ENCODE peak calls at places on chromosome 22, in eight cellular contexts. One of them, this sample, is unnamed. For H3K9me3, the result is how much of the 10 kb centered on the place peaks cover.

GRCh38 chr22:20239951-20240773 is 28.0 kb downstream of the RTN4R start:
- DNase-seq in heart right ventricle: peak
- DNase-seq in fibroblast of lung: no peak
- DNase-seq in cardiac muscle cell: peak
- DNase-seq in astrocyte: no peak
- DNase-seq in ascending aorta: no peak
- DNase-seq in left lung: no peak
- DNase-seq in neural progenitor cell: peak
- DNase-seq in this sample: peak

GRCh38 chr22:43277987-43278601 is 65.1 kb downstream of the SCUBE1 start:
- DNase-seq in neural progenitor cell: no peak
- DNase-seq in left lung: no peak
- DNase-seq in fibroblast of lung: no peak
- DNase-seq in ascending aorta: no peak
- DNase-seq in cardiac muscle cell: no peak
- DNase-seq in heart right ventricle: no peak
- DNase-seq in astrocyte: no peak
- DNase-seq in this sample: no peak

GRCh38 chr22:36125434-36125833 is 35.1 kb downstream of the APOL3 start:
- DNase-seq in fibroblast of lung: no peak
- DNase-seq in ascending aorta: no peak
- DNase-seq in heart right ventricle: no peak
- DNase-seq in neural progenitor cell: no peak
- DNase-seq in left lung: no peak
- DNase-seq in cardiac muscle cell: no peak
- DNase-seq in astrocyte: no peak
- DNase-seq in this sample: no peak

GRCh38 chr22:43449831-43450225 is 38.0 kb downstream of the MPPED1 start:
- DNase-seq in astrocyte: no peak
- DNase-seq in fibroblast of lung: no peak
- DNase-seq in ascending aorta: no peak
- DNase-seq in neural progenitor cell: no peak
- DNase-seq in heart right ventricle: no peak
- DNase-seq in left lung: no peak
- DNase-seq in cardiac muscle cell: no peak
- DNase-seq in this sample: no peak

GRCh38 chr22:37907036-37907954 is 1.2 kb downstream of the MICALL1 start:
- DNase-seq in cardiac muscle cell: peak
- DNase-seq in fibroblast of lung: no peak
- DNase-seq in ascending aorta: no peak
- DNase-seq in heart right ventricle: no peak
- DNase-seq in neural progenitor cell: no peak
- DNase-seq in left lung: no peak
- DNase-seq in astrocyte: no peak
- DNase-seq in this sample: no peak

GRCh38 chr22:23233746-23234408 is 53.6 kb downstream of the BCR start:
- DNase-seq in heart right ventricle: no peak
- DNase-seq in left lung: no peak
- DNase-seq in neural progenitor cell: no peak
- DNase-seq in astrocyte: peak
- DNase-seq in ascending aorta: no peak
- DNase-seq in cardiac muscle cell: peak
- DNase-seq in fibroblast of lung: peak
- DNase-seq in this sample: peak

GRCh38 chr22:23424031-23424430 is 156.1 kb downstream of the IGLL1 start:
- DNase-seq in ascending aorta: no peak
- DNase-seq in neural progenitor cell: no peak
- DNase-seq in heart right ventricle: no peak
- DNase-seq in left lung: no peak
- DNase-seq in fibroblast of lung: no peak
- DNase-seq in astrocyte: no peak
- DNase-seq in cardiac muscle cell: no peak
- DNase-seq in this sample: no peak

GRCh38 chr22:19463491-19464469 is 15.2 kb downstream of the UFD1 start:
- DNase-seq in neural progenitor cell: no peak
- DNase-seq in fibroblast of lung: peak
- DNase-seq in astrocyte: peak
- DNase-seq in cardiac muscle cell: no peak
- DNase-seq in heart right ventricle: peak
- DNase-seq in left lung: no peak
- DNase-seq in ascending aorta: no peak
- DNase-seq in this sample: no peak

GRCh38 chr22:23398701-23399366 is 181.3 kb downstream of the IGLL1 start:
- DNase-seq in neural progenitor cell: no peak
- DNase-seq in fibroblast of lung: no peak
- DNase-seq in ascending aorta: no peak
- DNase-seq in heart right ventricle: no peak
- DNase-seq in cardiac muscle cell: no peak
- DNase-seq in left lung: peak
- DNase-seq in astrocyte: no peak
- DNase-seq in this sample: no peak

GRCh38 chr22:19941365-19942070 is at the start of the genes COMT and TXNRD2:
- DNase-seq in neural progenitor cell: no peak
- DNase-seq in cardiac muscle cell: peak
- DNase-seq in ascending aorta: peak
- DNase-seq in fibroblast of lung: peak
- DNase-seq in left lung: peak
- DNase-seq in astrocyte: no peak
- DNase-seq in heart right ventricle: peak
- DNase-seq in this sample: peak

GRCh38 chr22:43669190-43669589 is 142.9 kb downstream of the EFCAB6 start:
- DNase-seq in ascending aorta: no peak
- DNase-seq in astrocyte: no peak
- DNase-seq in heart right ventricle: no peak
- DNase-seq in cardiac muscle cell: no peak
- DNase-seq in fibroblast of lung: no peak
- DNase-seq in left lung: no peak
- DNase-seq in neural progenitor cell: no peak
- DNase-seq in this sample: no peak

GRCh38 chr22:44151661-44152060 is 29.1 kb upstream of the PARVG start:
- DNase-seq in left lung: no peak
- DNase-seq in heart right ventricle: no peak
- DNase-seq in ascending aorta: no peak
- DNase-seq in astrocyte: peak
- DNase-seq in fibroblast of lung: peak
- DNase-seq in neural progenitor cell: no peak
- DNase-seq in cardiac muscle cell: peak
- DNase-seq in this sample: peak

GRCh38 chr22:25153961-25154685 is 45.5 kb upstream of the CRYBB3 start:
- DNase-seq in neural progenitor cell: peak
- DNase-seq in fibroblast of lung: peak
- DNase-seq in heart right ventricle: peak
- DNase-seq in ascending aorta: peak
- DNase-seq in left lung: peak
- DNase-seq in cardiac muscle cell: peak
- DNase-seq in astrocyte: peak
- DNase-seq in this sample: no peak

GRCh38 chr22:42268852-42269406 is 1.5 kb downstream of the TCF20 start:
- DNase-seq in neural progenitor cell: no peak
- DNase-seq in left lung: no peak
- DNase-seq in heart right ventricle: no peak
- DNase-seq in astrocyte: no peak
- DNase-seq in fibroblast of lung: no peak
- DNase-seq in ascending aorta: no peak
- DNase-seq in cardiac muscle cell: no peak
- DNase-seq in this sample: no peak

GRCh38 chr22:29031236-29031982 is 30.2 kb downstream of the C22orf31 start:
- DNase-seq in neural progenitor cell: peak
- DNase-seq in left lung: peak
- DNase-seq in astrocyte: peak
- DNase-seq in ascending aorta: peak
- DNase-seq in heart right ventricle: peak
- DNase-seq in cardiac muscle cell: peak
- DNase-seq in fibroblast of lung: peak
- DNase-seq in this sample: peak

GRCh38 chr22:49462291-49462690 is 365.4 kb downstream of the BRD1 start:
- DNase-seq in cardiac muscle cell: no peak
- DNase-seq in fibroblast of lung: no peak
- DNase-seq in astrocyte: no peak
- DNase-seq in left lung: no peak
- DNase-seq in ascending aorta: peak
- DNase-seq in neural progenitor cell: no peak
- DNase-seq in heart right ventricle: no peak
- DNase-seq in this sample: no peak
- H3K9me3 ChIP-seq in cardiac muscle cell: under half
- H3K9me3 ChIP-seq in fibroblast of lung: under half
- H3K9me3 ChIP-seq in astrocyte: under half
- H3K9me3 ChIP-seq in left lung: under half
- H3K9me3 ChIP-seq in ascending aorta: under half
- H3K9me3 ChIP-seq in neural progenitor cell: under half
- H3K9me3 ChIP-seq in heart right ventricle: under half
- H3K9me3 ChIP-seq in this sample: under half

GRCh38 chr22:33464698-33465097 is 406.5 kb upstream of the SYN3 start:
- DNase-seq in neural progenitor cell: no peak
- DNase-seq in heart right ventricle: no peak
- DNase-seq in ascending aorta: no peak
- DNase-seq in astrocyte: no peak
- DNase-seq in cardiac muscle cell: no peak
- DNase-seq in fibroblast of lung: no peak
- DNase-seq in left lung: no peak
- DNase-seq in this sample: no peak

GRCh38 chr22:33470456-33470855 is 412.3 kb upstream of the SYN3 start:
- DNase-seq in left lung: no peak
- DNase-seq in astrocyte: no peak
- DNase-seq in heart right ventricle: no peak
- DNase-seq in ascending aorta: no peak
- DNase-seq in fibroblast of lung: no peak
- DNase-seq in cardiac muscle cell: no peak
- DNase-seq in neural progenitor cell: no peak
- DNase-seq in this sample: no peak

GRCh38 chr22:33467067-33467466 is 408.9 kb upstream of the SYN3 start:
- DNase-seq in left lung: no peak
- DNase-seq in heart right ventricle: no peak
- DNase-seq in neural progenitor cell: no peak
- DNase-seq in fibroblast of lung: no peak
- DNase-seq in astrocyte: no peak
- DNase-seq in ascending aorta: no peak
- DNase-seq in cardiac muscle cell: no peak
- DNase-seq in this sample: no peak

GRCh38 chr22:33465554-33465953 is 407.4 kb upstream of the SYN3 start:
- DNase-seq in left lung: no peak
- DNase-seq in neural progenitor cell: no peak
- DNase-seq in ascending aorta: no peak
- DNase-seq in fibroblast of lung: no peak
- DNase-seq in cardiac muscle cell: no peak
- DNase-seq in heart right ventricle: no peak
- DNase-seq in astrocyte: no peak
- DNase-seq in this sample: no peak

GRCh38 chr22:33467718-33468117 is 409.5 kb upstream of the SYN3 start:
- DNase-seq in fibroblast of lung: no peak
- DNase-seq in ascending aorta: no peak
- DNase-seq in neural progenitor cell: no peak
- DNase-seq in left lung: no peak
- DNase-seq in astrocyte: no peak
- DNase-seq in cardiac muscle cell: no peak
- DNase-seq in heart right ventricle: no peak
- DNase-seq in this sample: no peak
- TF ChIP-seq CTCF in fibroblast of lung: peak
- TF ChIP-seq CTCF in ascending aorta: no peak
- TF ChIP-seq CTCF in neural progenitor cell: peak
- TF ChIP-seq CTCF in left lung: no peak
- TF ChIP-seq CTCF in astrocyte: no peak
- TF ChIP-seq CTCF in cardiac muscle cell: peak
- TF ChIP-seq CTCF in heart right ventricle: no peak
- TF ChIP-seq CTCF in this sample: no peak

GRCh38 chr22:45552017-45552411 is 49.3 kb downstream of the FBLN1 start:
- DNase-seq in neural progenitor cell: no peak
- DNase-seq in left lung: no peak
- DNase-seq in cardiac muscle cell: no peak
- DNase-seq in fibroblast of lung: no peak
- DNase-seq in heart right ventricle: no peak
- DNase-seq in ascending aorta: no peak
- DNase-seq in astrocyte: no peak
- DNase-seq in this sample: peak

GRCh38 chr22:45552580-45553332 is 50.1 kb downstream of the FBLN1 start:
- DNase-seq in ascending aorta: peak
- DNase-seq in left lung: peak
- DNase-seq in astrocyte: peak
- DNase-seq in neural progenitor cell: peak
- DNase-seq in fibroblast of lung: peak
- DNase-seq in cardiac muscle cell: peak
- DNase-seq in heart right ventricle: peak
- DNase-seq in this sample: peak

GRCh38 chr22:45553333-45554039 is 50.8 kb downstream of the FBLN1 start:
- DNase-seq in cardiac muscle cell: peak
- DNase-seq in neural progenitor cell: peak
- DNase-seq in heart right ventricle: peak
- DNase-seq in ascending aorta: peak
- DNase-seq in fibroblast of lung: peak
- DNase-seq in astrocyte: peak
- DNase-seq in left lung: peak
- DNase-seq in this sample: peak

GRCh38 chr22:45554861-45555260 is 52.2 kb downstream of the FBLN1 start:
- DNase-seq in cardiac muscle cell: no peak
- DNase-seq in fibroblast of lung: no peak
- DNase-seq in left lung: no peak
- DNase-seq in ascending aorta: no peak
- DNase-seq in astrocyte: no peak
- DNase-seq in heart right ventricle: no peak
- DNase-seq in neural progenitor cell: no peak
- DNase-seq in this sample: no peak

DNA sequence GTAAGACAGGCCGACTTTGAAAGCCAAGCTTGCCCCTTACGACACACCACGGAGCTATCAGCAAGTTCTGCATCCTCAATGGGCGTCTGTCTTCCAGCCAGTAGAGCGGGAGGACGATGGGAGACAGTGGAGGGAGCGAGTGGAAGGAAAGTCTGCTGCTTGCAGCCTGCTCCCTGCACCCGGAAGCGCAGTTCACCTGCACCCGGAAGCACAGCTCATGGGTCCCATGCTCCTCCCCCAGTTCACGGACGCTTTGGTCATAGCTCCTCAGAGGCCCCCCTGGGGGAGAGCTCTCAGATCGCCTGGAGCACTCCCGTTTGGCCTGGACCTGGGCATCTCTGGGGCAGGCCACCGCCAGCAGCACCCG is 51.3 kb downstream of the FBLN1 start:
- DNase-seq in cardiac muscle cell: no peak
- DNase-seq in left lung: no peak
- DNase-seq in heart right ventricle: no peak
- DNase-seq in astrocyte: no peak
- DNase-seq in fibroblast of lung: no peak
- DNase-seq in neural progenitor cell: no peak
- DNase-seq in ascending aorta: no peak
- DNase-seq in this sample: no peak
- H3K4me3 ChIP-seq in cardiac muscle cell: no peak
- H3K4me3 ChIP-seq in left lung: no peak
- H3K4me3 ChIP-seq in heart right ventricle: no peak
- H3K4me3 ChIP-seq in astrocyte: no peak
- H3K4me3 ChIP-seq in fibroblast of lung: no peak
- H3K4me3 ChIP-seq in neural progenitor cell: no peak
- H3K4me3 ChIP-seq in ascending aorta: peak
- H3K4me3 ChIP-seq in this sample: no peak

DNA sequence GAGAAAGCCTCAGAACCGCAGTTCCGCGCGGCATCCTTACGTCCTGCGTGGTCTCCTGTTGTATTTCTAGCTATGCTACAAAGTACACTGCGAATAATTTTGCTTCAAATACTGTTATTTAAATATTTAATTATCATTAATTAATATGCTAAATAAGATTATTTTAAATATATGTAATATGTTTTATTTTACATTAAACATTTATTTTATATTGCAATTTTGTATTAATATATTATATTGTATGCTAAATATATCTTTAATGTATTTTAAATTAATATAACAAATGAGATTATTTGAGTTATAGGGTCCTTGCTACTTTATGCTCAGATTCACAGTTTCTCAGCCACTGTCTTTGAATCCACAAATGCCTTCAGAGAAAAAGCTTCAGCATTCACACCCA is 436.7 kb downstream of the BRD1 start:
- DNase-seq in heart right ventricle: no peak
- DNase-seq in fibroblast of lung: no peak
- DNase-seq in cardiac muscle cell: no peak
- DNase-seq in ascending aorta: no peak
- DNase-seq in left lung: no peak
- DNase-seq in astrocyte: no peak
- DNase-seq in neural progenitor cell: no peak
- DNase-seq in this sample: no peak
- H3K9me3 ChIP-seq in heart right ventricle: under half
- H3K9me3 ChIP-seq in fibroblast of lung: under half
- H3K9me3 ChIP-seq in cardiac muscle cell: under half
- H3K9me3 ChIP-seq in ascending aorta: under half
- H3K9me3 ChIP-seq in left lung: under half
- H3K9me3 ChIP-seq in astrocyte: under half
- H3K9me3 ChIP-seq in neural progenitor cell: under half
- H3K9me3 ChIP-seq in this sample: under half